ENCODE peak calls at places on chromosomes 16 and 17, in nine cellular contexts. V, D, C, G, L, H, E, Y and K are unnamed samples.

GRCh38 chr17:73938706-73939105 is 264.8 kb upstream of the RPL38 start:
- DNase-seq in V (no peak), Y (no peak), L (no peak), E (no peak), H (no peak), G (no peak), C (no peak), D (no peak), K (no peak)

GRCh38 chr17:21019976-21020575 is 22.7 kb downstream of the USP22 start:
- DNase-seq in D (peak), C (peak), L (no peak), H (no peak), E (peak), V (no peak), G (no peak), Y (no peak), K (peak)

GRCh38 chr17:40726919-40727318 is 23.4 kb upstream of the KRT24 start:
- DNase-seq in D (no peak), E (no peak), C (no peak), V (no peak), Y (no peak), L (no peak), G (no peak), H (peak), K (no peak)

GRCh38 chr16:11047057-11047456 is 102.7 kb downstream of the CLEC16A start:
- DNase-seq in G (no peak), E (no peak), Y (no peak), C (no peak), H (no peak), V (no peak), L (no peak), D (no peak), K (no peak)

GRCh38 chr16:81632392-81633146 is 146.5 kb upstream of the PLCG2 start:
- DNase-seq in G (peak), V (no peak), Y (no peak), D (no peak), L (no peak), E (no peak), C (no peak), H (peak), K (no peak)

GRCh38 chr16:48180868-48181480 is 25.2 kb upstream of the ABCC12 start:
- DNase-seq in D (no peak), H (no peak), V (no peak), L (no peak), G (no peak), C (no peak), Y (no peak), E (no peak), K (no peak)

GRCh38 chr16:9092282-9092962 is 978 bp downstream of the HAPSTR1 start:
- DNase-seq in C (peak), G (no peak), E (peak), V (peak), L (peak), D (peak), H (no peak), Y (peak), K (peak)

GRCh38 chr16:8905168-8905762 is 23.1 kb downstream of the LITAFD start:
- DNase-seq in E (peak), C (no peak), G (no peak), H (peak), D (no peak), L (no peak), Y (peak), V (no peak), K (no peak)

GRCh38 chr16:58086381-58087208 is 42.6 kb downstream of the CFAP20 start:
- DNase-seq in V (no peak), C (no peak), E (no peak), G (no peak), H (no peak), L (no peak), D (no peak), Y (no peak), K (no peak)

GRCh38 chr17:386145-386876 is 33.7 kb upstream of the RPH3AL start:
- DNase-seq in G (peak), D (peak), L (peak), V (peak), C (peak), Y (peak), E (peak), H (no peak), K (peak)

GRCh38 chr17:16348586-16348985 is 4.7 kb downstream of the CENPV start:
- DNase-seq in C (no peak), Y (no peak), G (no peak), D (peak), V (no peak), L (no peak), E (no peak), H (no peak), K (no peak)

GRCh38 chr17:73231363-73231762 is 30.3 kb downstream of the CPSF4L start:
- DNase-seq in Y (peak), D (no peak), V (no peak), E (no peak), H (no peak), C (no peak), G (no peak), L (no peak), K (peak)

GRCh38 chr17:35612924-35613521 is 25.9 kb downstream of the AP2B1 start:
- DNase-seq in L (no peak), E (peak), V (peak), G (no peak), Y (peak), H (peak), D (no peak), C (no peak), K (peak)

GRCh38 chr17:10532026-10532425 is 13.7 kb upstream of the MYH1 start:
- DNase-seq in Y (no peak), H (no peak), G (no peak), D (no peak), L (no peak), E (no peak), C (no peak), V (no peak), K (no peak)

GRCh38 chr16:79728923-79729240 is 128.3 kb upstream of the MAF start:
- DNase-seq in G (no peak), V (no peak), C (no peak), H (no peak), D (no peak), L (no peak), Y (no peak), E (no peak), K (no peak)

GRCh38 chr17:57811633-57812280 is 38.1 kb downstream of the MRPS23 start:
- DNase-seq in D (no peak), H (no peak), C (no peak), Y (no peak), V (no peak), E (no peak), L (no peak), G (no peak), K (no peak)

GRCh38 chr17:67422887-67423286 is 45.8 kb downstream of the PITPNC1 start:
- DNase-seq in L (no peak), V (no peak), C (no peak), H (no peak), Y (no peak), D (no peak), E (no peak), G (no peak), K (no peak)

GRCh38 chr16:64238576-64238975 is 883.3 kb downstream of the CDH11 start:
- DNase-seq in E (no peak), C (no peak), V (no peak), G (no peak), Y (no peak), L (no peak), H (peak), D (no peak), K (no peak)

GRCh38 chr16:11836653-11837244 is 14.6 kb downstream of the RSL1D1 start:
- DNase-seq in L (no peak), C (no peak), Y (no peak), G (no peak), D (no peak), V (no peak), H (peak), E (no peak), K (no peak)

GRCh38 chr16:86983621-86984020 is 333.6 kb downstream of the C16orf95 start:
- DNase-seq in E (no peak), D (no peak), C (no peak), Y (no peak), L (no peak), G (no peak), V (no peak), H (no peak), K (no peak)

GRCh38 chr17:2172447-2172938 is 117.6 kb downstream of the HIC1 start:
- DNase-seq in H (peak), C (no peak), L (no peak), E (no peak), V (peak), Y (no peak), G (peak), D (no peak), K (peak)

GRCh38 chr17:7839890-7840260 is 5.9 kb downstream of the KDM6B start:
- DNase-seq in E (no peak), C (no peak), G (no peak), Y (peak), D (no peak), H (no peak), V (no peak), L (peak), K (no peak)

GRCh38 chr17:45200701-45201100 is 21.0 kb upstream of the FMNL1 start:
- DNase-seq in G (peak), L (no peak), E (no peak), V (no peak), C (no peak), Y (no peak), H (peak), D (no peak), K (peak)

GRCh38 chr17:12566281-12567002 is 99.2 kb upstream of the MYOCD start:
- DNase-seq in D (no peak), C (no peak), E (peak), L (no peak), Y (peak), G (no peak), V (no peak), H (no peak), K (peak)

GRCh38 chr17:60545465-60546191 is 19.6 kb upstream of the APPBP2 start:
- DNase-seq in E (no peak), V (no peak), L (no peak), D (no peak), Y (no peak), H (no peak), C (no peak), G (no peak), K (no peak)

GRCh38 chr17:79570653-79571052 is 40.2 kb downstream of the RBFOX3 start:
- DNase-seq in L (no peak), E (no peak), D (no peak), C (no peak), Y (no peak), G (no peak), V (no peak), H (no peak), K (no peak)
- TF ChIP-seq CTCF in L (no peak), E (no peak), D (no peak), C (no peak), Y (no peak), G (no peak), V (no peak), H (no peak), K (no peak)

DNA sequence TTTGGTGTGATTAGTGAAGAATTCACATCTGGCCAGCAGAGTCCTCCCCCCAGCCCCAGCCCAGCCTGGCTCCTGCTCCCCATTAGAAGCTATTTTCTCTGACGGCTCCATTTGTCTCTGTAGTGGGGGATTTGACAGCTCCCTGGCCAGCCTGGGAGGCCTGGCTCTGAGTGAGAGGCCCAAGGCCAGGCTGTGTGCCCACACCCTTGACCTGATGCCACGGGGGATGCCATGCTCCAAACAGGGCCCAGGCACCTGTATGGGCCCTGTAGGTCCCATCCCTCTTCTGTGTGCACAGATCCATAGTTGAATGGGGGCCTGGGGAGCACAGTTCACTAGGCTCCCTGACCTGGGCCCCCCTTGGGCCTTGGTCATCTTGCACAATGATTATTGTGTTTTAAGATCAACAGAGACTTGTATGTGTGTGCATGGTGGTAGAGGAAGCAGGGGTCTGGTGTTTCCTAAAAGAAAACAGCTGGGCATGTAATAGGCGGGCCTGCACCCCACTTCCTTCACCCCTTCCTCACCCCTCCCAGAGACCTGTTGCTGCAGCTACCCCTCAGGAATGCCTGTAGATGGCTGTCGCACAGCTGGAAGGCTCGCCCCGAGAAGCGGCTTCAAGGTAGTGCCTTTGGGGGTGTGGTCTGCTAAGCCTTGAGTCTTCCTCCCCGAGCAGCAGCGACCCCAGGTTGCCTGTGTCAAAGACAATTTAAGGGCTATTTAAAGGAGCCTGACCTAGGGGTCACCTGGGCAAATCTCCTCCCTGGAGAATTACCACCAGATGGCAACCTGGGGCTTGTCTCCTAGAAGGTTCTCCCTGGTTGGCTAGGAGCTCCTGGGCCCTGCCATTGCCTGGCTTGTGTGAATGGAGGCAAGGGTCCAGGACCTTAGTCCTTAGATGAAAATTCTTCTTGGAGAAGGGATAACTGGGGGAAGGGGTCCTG is 51.0 kb upstream of the TAC4 start:
- DNase-seq in L (no peak), V (no peak), C (no peak), Y (peak), E (peak), D (no peak), H (peak), G (no peak), K (no peak)
- TF ChIP-seq CTCF in L (no peak), V (no peak), C (no peak), Y (peak), E (peak), D (no peak), H (peak), G (no peak), K (no peak)

GRCh38 chr17:63844293-63844672 is 1.8 kb upstream of the SMARCD2 start:
- DNase-seq in G (no peak), H (no peak), L (no peak), Y (no peak), V (no peak), E (no peak), C (no peak), D (no peak), K (no peak)

GRCh38 chr17:63841350-63842172 is 924 bp downstream of the SMARCD2 start:
- DNase-seq in Y (peak), E (peak), V (peak), G (peak), D (peak), C (no peak), H (peak), L (no peak), K (peak)

GRCh38 chr17:63842173-63842539 is 329 bp downstream of the SMARCD2 start:
- DNase-seq in H (no peak), G (no peak), C (no peak), V (peak), Y (no peak), D (peak), E (peak), L (no peak), K (peak)

GRCh38 chr17:63843387-63844292 is 1.2 kb upstream of the SMARCD2 start:
- DNase-seq in G (peak), V (peak), D (no peak), C (no peak), Y (no peak), E (no peak), H (no peak), L (peak), K (no peak)

DNA sequence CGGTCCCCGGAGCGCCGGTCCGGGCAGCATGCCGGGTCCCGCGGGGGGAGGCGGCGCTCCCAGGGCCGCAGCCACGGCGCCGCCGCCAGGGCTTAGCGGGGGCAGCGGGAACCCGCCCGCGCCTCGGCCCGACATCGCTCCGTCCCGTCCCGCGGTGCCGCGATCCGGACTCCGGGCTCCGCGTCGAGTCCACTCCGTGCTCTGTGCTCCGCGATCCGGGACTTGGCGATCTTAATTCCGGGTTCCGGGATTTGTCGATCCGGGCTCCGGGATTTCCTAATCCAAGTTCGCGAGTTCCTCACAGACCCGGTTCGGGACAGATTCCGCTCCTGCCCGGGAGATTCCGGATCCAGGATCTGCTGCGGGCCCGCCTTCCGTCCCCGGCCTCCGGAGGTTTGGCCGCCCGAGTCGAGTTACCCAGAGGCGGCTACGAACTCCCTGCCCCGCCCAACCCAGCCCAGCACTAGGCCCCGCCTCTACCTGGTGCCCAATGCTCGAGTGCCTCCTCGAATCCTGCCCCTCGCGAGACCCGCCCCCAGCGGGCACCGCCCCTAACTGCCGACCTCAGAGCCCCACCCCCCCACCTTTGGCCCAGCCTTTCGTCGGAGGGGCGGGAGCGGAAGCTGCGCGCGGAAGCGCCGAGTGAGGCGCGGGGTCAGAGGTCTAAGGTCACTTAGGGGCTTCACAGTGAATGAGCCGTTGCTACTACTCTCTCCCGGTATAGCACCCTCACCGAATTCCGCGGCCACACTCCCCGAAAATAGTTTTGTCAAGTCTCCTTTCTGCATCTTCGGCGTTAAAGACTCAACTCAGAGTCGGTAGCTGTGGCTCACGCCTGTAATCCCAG is at the start of gene SMARCD2:
- DNase-seq in E (peak), L (peak), H (peak), V (peak), D (peak), C (peak), Y (peak), G (peak), K (peak)
- TF ChIP-seq CTCF in E (no peak), L (no peak), H (no peak), V (peak), D (no peak), C (no peak), Y (no peak), G (peak), K (no peak)

DNA sequence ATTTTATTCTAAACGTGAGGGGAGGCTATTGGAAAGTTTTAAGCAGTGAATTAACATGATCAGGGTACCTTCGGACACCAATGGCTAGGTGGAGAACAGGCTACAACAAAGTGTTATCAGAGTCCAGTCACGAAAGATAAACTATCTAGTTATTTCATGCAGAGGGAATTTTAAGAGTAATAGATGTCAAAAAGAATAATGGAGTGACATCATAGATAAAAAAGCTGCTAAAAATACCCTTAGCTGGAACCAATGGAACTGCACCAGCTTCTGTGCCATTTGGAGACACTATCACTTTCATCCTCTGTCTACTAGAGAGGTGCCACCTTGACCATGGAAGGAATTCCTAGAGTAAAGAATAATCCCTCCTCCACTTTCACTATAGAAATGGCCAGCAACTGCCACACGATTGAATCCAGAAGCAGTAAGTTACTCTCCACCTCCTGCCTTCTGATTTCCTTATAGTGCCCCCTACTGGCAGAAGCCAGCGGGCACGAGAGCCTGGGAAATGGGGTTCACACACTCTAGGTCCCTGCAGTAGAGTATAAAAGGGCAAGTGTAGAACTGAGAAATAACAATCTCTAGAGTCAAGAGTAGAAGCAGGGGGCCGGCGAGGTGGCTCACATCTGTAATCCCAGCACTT is 2.8 kb upstream of the ALDH3A2 start:
- DNase-seq in H (no peak), C (peak), D (peak), Y (peak), G (peak), E (peak), L (no peak), V (peak), K (peak)
- TF ChIP-seq CTCF in H (peak), C (peak), D (peak), Y (peak), G (peak), E (peak), L (peak), V (peak), K (peak)

GRCh38 chr16:15888072-15888976 is at the start of gene CEP20:
- DNase-seq in D (peak), C (peak), Y (peak), L (peak), G (peak), E (peak), V (peak), H (peak), K (peak)
- TF ChIP-seq CTCF in D (no peak), C (no peak), Y (peak), L (no peak), G (peak), E (no peak), V (peak), H (peak), K (no peak)

DNA sequence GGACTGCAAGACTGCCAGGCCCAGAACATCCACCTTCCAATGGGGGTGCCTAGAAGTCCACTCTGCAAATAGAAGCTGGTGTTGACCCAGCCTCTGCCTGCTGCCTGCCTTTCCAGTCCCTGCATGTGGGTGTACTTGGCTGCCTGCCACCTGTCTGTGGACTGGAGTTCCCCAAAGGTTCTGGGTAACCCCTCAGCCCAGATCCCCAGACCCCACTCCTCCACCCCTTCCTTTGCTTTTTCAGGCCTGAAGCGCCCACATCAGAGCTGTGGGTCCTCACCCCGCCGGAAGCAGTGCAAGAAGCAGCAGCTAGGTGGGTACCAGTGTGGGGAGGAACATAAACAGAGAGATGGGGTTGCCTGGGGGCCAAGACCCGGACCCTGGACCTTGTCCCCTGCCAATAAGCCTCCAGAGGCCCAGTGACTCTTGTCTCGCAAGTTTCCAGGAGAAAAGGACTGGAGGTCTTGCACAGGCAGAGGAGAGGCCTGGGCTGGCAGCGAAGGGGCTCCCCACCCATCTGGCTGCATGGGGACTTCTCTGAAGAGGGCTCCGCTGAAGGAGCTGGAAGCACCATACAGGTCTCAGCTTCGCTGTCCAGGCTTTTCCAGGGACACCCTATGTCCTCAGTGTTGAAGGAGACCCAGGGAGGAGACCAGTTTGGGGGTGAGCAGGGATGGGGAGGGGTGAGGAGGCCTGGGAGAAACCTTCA is 34.3 kb downstream of the NLRC5 start:
- DNase-seq in V (no peak), H (no peak), L (peak), G (no peak), C (no peak), E (no peak), D (no peak), Y (no peak), K (no peak)
- TF ChIP-seq CTCF in V (no peak), H (no peak), L (no peak), G (no peak), C (no peak), E (no peak), D (no peak), Y (no peak), K (no peak)